ENCODE peak calls at places on chromosome 22, in seven cellular contexts. N is prostate gland; D is right lobe of liver; E is HFFc6; K is GM20000; G is CD4-positive, alpha-beta T cell; B is A549. O is an unnamed sample.

GRCh38 chr22:31839986-31840385 is 86.2 kb downstream of the DEPDC5 start:
- DNase-seq in N (no peak), D (no peak), E (no peak), K (no peak), G (no peak), B (no peak), O (no peak)

GRCh38 chr22:30205281-30206115 is 41.1 kb downstream of the LIF start:
- DNase-seq in N (no peak), D (no peak), E (peak), K (no peak), G (no peak), B (peak), O (no peak)

GRCh38 chr22:30204015-30204741 is 42.4 kb downstream of the LIF start:
- DNase-seq in N (no peak), D (no peak), E (no peak), K (no peak), G (no peak), B (no peak), O (no peak)

GRCh38 chr22:42433754-42434153 is 1.6 kb upstream of the NFAM1 start:
- DNase-seq in N (peak), D (no peak), E (no peak), K (no peak), G (no peak), B (no peak), O (no peak)

GRCh38 chr22:40665312-40665711 is 14.0 kb upstream of the MCHR1 start:
- DNase-seq in N (no peak), D (no peak), E (peak), K (no peak), G (no peak), B (no peak), O (no peak)

GRCh38 chr22:42680648-42681047 is 31.5 kb upstream of the CYB5R3 start:
- DNase-seq in N (no peak), D (no peak), E (peak), K (no peak), G (no peak), B (peak), O (no peak)

GRCh38 chr22:24758164-24758799 is 16.2 kb downstream of the PIWIL3 start:
- DNase-seq in N (peak), D (peak), E (peak), K (peak), G (peak), B (peak), O (peak)

GRCh38 chr22:47294222-47294532 is 531.7 kb downstream of the TBC1D22A start:
- DNase-seq in N (no peak), D (no peak), E (peak), K (no peak), G (no peak), B (peak), O (no peak)

GRCh38 chr22:23504522-23504921 is 75.6 kb downstream of the IGLL1 start:
- DNase-seq in N (no peak), D (no peak), E (no peak), K (no peak), G (no peak), B (no peak), O (peak)

GRCh38 chr22:50169181-50169759 is 1.3 kb upstream of the PANX2 start:
- DNase-seq in N (no peak), D (no peak), E (no peak), K (no peak), G (no peak), B (no peak), O (no peak)

GRCh38 chr22:25051983-25052710 is 99.6 kb downstream of the KIAA1671 start:
- DNase-seq in N (no peak), D (peak), E (no peak), K (no peak), G (no peak), B (no peak), O (no peak)

DNA sequence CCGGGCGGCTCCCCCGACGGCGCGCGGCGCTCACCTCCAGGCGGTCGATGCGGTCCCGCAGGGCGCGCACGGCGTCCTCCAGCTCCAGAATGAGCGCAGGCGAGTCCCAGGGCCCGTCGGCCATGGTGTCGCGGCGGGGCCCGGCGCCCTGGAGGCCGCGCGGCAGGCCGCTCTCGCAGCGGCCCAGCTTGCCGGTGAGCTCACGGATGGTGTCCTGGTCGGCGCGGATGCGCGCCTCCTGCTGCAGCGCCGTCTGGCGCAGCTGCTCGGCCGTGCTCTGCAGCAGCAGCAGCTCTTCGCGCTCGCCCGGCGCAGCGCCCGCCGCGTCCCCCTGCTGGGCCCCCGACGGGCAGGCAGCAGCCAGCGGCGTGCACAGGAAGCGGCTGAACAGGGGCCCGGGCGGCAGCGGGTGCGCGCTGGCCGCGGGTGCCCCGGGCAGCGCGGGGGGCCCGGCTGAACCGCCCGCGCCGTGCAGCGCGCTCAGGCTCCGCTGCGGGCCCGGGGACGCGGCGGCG is 570 bp downstream of the NPTXR start:
- DNase-seq in N (no peak), D (no peak), E (peak), K (peak), G (peak), B (peak), O (no peak)
- TF ChIP-seq CTCF in N (peak), D (peak), E (peak), K (no peak), G (no peak), B (peak), O (no peak)

DNA sequence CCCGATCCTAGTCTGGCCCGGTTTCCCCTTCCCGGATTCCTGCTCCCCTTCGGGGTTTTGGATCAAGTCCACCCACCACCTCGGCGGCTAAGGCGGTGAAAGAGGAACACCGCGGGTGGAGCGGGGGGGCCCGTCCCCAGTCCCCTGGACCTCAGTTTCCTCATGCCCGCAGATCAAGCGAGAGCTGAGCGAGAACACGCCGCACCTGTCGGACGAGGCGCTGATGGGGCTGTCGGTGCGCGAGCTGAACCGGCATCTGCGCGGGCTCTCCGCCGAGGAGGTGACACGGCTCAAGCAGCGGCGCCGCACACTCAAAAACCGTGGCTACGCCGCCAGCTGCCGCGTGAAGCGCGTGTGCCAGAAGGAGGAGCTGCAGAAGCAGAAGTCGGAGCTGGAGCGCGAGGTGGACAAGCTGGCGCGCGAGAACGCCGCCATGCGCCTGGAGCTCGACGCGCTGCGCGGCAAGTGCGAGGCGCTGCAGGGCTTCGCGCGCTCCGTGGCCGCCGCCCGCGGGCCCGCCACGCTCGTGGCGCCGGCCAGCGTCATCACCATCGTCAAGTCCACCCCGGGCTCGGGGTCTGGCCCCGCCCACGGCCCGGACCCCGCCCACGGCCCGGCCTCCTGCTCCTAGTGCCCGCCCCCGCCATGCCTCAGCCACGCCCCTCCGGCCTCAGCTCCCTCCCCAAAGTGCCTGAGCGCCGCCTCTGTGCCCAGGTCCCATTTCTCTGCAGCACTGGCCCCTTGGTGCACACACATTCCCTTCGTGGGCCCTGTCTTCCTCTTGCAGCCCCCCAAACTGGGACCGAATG is 12.7 kb downstream of the MAFF start:
- DNase-seq in N (peak), D (peak), E (no peak), K (peak), G (peak), B (no peak), O (peak)
- TF ChIP-seq CTCF in N (peak), D (peak), E (no peak), K (no peak), G (no peak), B (no peak), O (peak)

GRCh38 chr22:48944756-48945620 is 882.7 kb downstream of the BRD1 start:
- DNase-seq in N (no peak), D (peak), E (no peak), K (no peak), G (no peak), B (no peak), O (no peak)

GRCh38 chr22:48944433-48944755 is 883.3 kb downstream of the BRD1 start:
- DNase-seq in N (no peak), D (no peak), E (no peak), K (no peak), G (no peak), B (no peak), O (no peak)

GRCh38 chr22:48941903-48942625 is 885.6 kb downstream of the BRD1 start:
- DNase-seq in N (no peak), D (peak), E (no peak), K (no peak), G (no peak), B (no peak), O (no peak)

GRCh38 chr22:48942698-48943566 is 884.7 kb downstream of the BRD1 start:
- DNase-seq in N (no peak), D (peak), E (no peak), K (no peak), G (no peak), B (no peak), O (no peak)

DNA sequence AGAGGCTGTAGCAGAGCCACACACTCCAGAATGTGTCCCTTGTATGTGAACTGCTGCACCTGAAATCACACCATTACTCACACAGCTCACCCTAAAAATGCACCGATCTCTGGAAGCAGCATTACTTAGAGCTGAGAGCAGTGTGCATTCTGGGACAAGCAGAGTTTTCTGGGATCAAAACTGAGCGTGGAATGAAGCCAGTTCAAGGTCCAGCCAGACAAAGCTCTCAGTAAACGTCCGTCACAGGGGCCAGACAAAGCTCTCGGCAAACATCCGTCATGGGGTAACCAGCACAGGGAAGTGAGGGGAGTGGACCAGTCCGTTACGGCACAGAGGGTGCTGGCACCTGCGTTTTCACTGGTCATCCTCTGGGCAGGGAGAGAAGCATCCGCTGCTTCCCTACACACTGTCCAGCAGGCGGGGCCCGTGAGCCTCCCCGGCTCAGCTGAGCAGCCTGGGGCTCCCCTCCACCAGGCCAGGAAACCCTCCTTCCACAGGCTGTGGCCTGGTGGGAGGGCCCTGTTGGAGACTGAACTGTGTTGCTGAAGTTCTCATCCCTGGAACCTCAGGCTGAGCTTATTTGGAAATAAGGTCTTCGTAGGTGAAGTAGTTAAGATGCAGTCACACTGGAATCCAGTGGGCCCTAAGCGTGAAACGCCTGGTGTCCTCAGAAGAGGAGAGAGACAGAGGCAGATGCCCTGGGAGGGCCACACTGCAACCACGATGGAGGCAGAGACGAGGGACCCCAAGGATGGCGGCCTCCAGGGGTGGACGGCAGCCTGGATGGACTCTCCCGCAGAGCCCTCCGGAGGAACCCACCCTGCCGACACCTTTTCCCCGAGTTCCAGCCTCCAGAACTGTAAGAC is 883.9 kb downstream of the BRD1 start:
- DNase-seq in N (no peak), D (peak), E (no peak), K (no peak), G (no peak), B (peak), O (peak)
- TF ChIP-seq CTCF in N (peak), D (no peak), E (peak), K (peak), G (no peak), B (peak), O (peak)

GRCh38 chr22:34105461-34106062 is 185.3 kb upstream of the LARGE1 start:
- DNase-seq in N (peak), D (peak), E (no peak), K (peak), G (no peak), B (peak), O (peak)
- TF ChIP-seq CTCF in N (peak), D (peak), E (peak), K (no peak), G (no peak), B (no peak), O (peak)

DNA sequence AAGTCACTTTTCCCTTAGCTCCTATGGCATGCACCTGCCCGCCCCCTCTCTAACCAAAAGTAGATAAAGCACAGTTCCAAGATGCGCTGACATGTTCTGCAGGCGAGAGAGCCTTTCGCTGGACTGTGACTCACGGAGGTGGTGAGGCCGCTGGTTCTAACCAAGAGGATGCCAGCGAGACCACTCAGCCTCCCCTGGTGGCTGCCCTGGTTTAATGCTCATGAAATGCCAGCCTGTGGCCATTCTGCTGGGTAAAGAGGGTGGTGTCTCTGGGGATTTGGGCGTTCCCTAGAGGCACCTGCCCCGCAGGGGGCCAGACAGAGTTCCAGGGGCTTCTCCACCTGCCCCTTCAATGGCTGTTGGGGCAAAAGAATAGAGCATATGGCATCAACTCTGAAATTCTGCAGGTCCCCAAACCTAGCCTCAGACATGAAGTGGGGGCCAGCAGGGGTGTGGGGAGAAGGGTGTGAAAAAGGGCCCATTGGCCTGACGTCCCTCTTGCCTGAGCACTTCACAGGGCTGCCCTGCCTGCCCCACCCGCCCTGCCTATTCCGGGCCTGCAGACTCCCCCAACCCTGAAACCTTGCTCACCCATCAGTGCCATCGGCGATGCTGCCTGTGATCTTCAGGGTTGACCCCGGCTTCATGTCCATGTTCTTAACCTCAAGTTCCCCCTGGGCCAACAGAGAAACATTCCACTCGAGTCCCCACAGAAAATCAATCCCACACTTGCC is 8.5 kb downstream of the LGALS2 start:
- DNase-seq in N (no peak), D (no peak), E (no peak), K (no peak), G (no peak), B (peak), O (no peak)
- TF ChIP-seq CTCF in N (no peak), D (peak), E (peak), K (no peak), G (no peak), B (no peak), O (no peak)

GRCh38 chr22:45731798-45732495 is 60.3 kb downstream of the ATXN10 start:
- DNase-seq in N (no peak), D (no peak), E (no peak), K (no peak), G (no peak), B (peak), O (peak)
- TF ChIP-seq CTCF in N (peak), D (no peak), E (peak), K (no peak), G (no peak), B (peak), O (peak)

GRCh38 chr22:28951530-28951929 is 68.2 kb downstream of the ZNRF3 start:
- DNase-seq in N (no peak), D (no peak), E (no peak), K (no peak), G (no peak), B (no peak), O (no peak)

GRCh38 chr22:28952857-28953256 is 69.5 kb downstream of the ZNRF3 start:
- DNase-seq in N (peak), D (no peak), E (no peak), K (no peak), G (no peak), B (no peak), O (no peak)

GRCh38 chr22:28951969-28952521 is 68.7 kb downstream of the ZNRF3 start:
- DNase-seq in N (peak), D (no peak), E (peak), K (no peak), G (no peak), B (no peak), O (no peak)

GRCh38 chr22:28949788-28950187 is 66.4 kb downstream of the ZNRF3 start:
- DNase-seq in N (no peak), D (no peak), E (no peak), K (no peak), G (no peak), B (peak), O (no peak)

GRCh38 chr22:28950567-28951411 is 67.4 kb downstream of the ZNRF3 start:
- DNase-seq in N (no peak), D (no peak), E (no peak), K (no peak), G (no peak), B (no peak), O (no peak)
- TF ChIP-seq CTCF in N (no peak), D (no peak), E (peak), K (no peak), G (no peak), B (no peak), O (peak)

GRCh38 chr22:44091021-44091721 is 67.1 kb downstream of the PARVB start:
- DNase-seq in N (no peak), D (no peak), E (no peak), K (no peak), G (no peak), B (peak), O (peak)
- TF ChIP-seq CTCF in N (no peak), D (no peak), E (peak), K (no peak), G (no peak), B (no peak), O (peak)